ENCODE peak calls at places on chromosomes 6 and 20, in five cellular contexts. Q is neural crest cell, J is SW 1271, I is NB4, H is mucosa of descending colon. X is an unnamed sample.
A peak's percentile ranks its signal among the peaks of the same experiment; 100 is the strongest.

GRCh38 chr6:35590622-35591066 is 77.9 kb upstream of the TULP1 start:
- DNase-seq in I (no peak), Q (no peak), J (no peak), H (no peak), X (no peak)

GRCh38 chr6:38673397-38674165 is 29.4 kb downstream of the GLO1 start:
- DNase-seq in H (no peak), I (peak; percentile 57), Q (no peak), J (no peak), X (peak; percentile 83)

GRCh38 chr6:15946701-15947390 is 182.0 kb upstream of the MYLIP start:
- DNase-seq in I (no peak), J (no peak), Q (no peak), H (no peak), X (no peak)

GRCh38 chr6:3943373-3943772 is 94.2 kb downstream of the FAM50B start:
- DNase-seq in Q (no peak), J (no peak), H (no peak), I (no peak), X (no peak)

GRCh38 chr20:12699374-12700228 is 309.2 kb upstream of the SPTLC3 start:
- DNase-seq in H (no peak), I (no peak), Q (no peak), J (no peak), X (no peak)

GRCh38 chr20:41670631-41671030 is 52.5 kb upstream of the CHD6 start:
- DNase-seq in Q (no peak), H (no peak), I (no peak), J (no peak), X (no peak)

GRCh38 chr6:128327890-128328289 is 192.5 kb downstream of the PTPRK start:
- DNase-seq in J (no peak), H (no peak), I (peak; percentile 66), Q (no peak), X (peak; percentile 81)

GRCh38 chr6:136113736-136114173 is 136.4 kb downstream of the MTFR2 start:
- DNase-seq in J (no peak), H (no peak), I (peak; percentile 76), Q (peak; percentile 29), X (peak; percentile 79)

GRCh38 chr6:113672691-113673149 is 184.4 kb upstream of the MARCKS start:
- DNase-seq in Q (no peak), H (no peak), I (peak; percentile 41), J (no peak), X (no peak)

GRCh38 chr6:35216832-35217811 is 3.4 kb downstream of the SCUBE3 start:
- DNase-seq in J (no peak), I (no peak), H (no peak), Q (no peak), X (no peak)

GRCh38 chr20:63567382-63568169 is 6.5 kb downstream of the HELZ2 start:
- DNase-seq in Q (no peak), I (peak; percentile 93), H (peak; percentile 57), J (no peak), X (peak; percentile 86)

GRCh38 chr6:145139451-145139850 is 595.9 kb downstream of the EPM2A start:
- DNase-seq in I (peak; percentile 67), Q (no peak), H (no peak), J (no peak), X (no peak)

GRCh38 chr6:160990847-160991410 is 640 bp upstream of the MAP3K4 start:
- DNase-seq in Q (no peak), H (no peak), J (no peak), I (no peak), X (no peak)

GRCh38 chr6:39785281-39785680 is 6.9 kb upstream of the DAAM2 start:
- DNase-seq in J (no peak), H (no peak), Q (no peak), I (no peak), X (no peak)

GRCh38 chr6:33786736-33787135 is 2.2 kb downstream of the LEMD2 start:
- DNase-seq in Q (no peak), I (no peak), J (no peak), H (no peak), X (no peak)

GRCh38 chr20:41649489-41649888 is 31.3 kb upstream of the CHD6 start:
- DNase-seq in I (no peak), H (no peak), J (no peak), Q (no peak), X (no peak)

GRCh38 chr6:106446983-106447382 is 86.5 kb downstream of the CRYBG1 start:
- DNase-seq in I (no peak), Q (no peak), H (no peak), J (no peak), X (no peak)

GRCh38 chr6:6556162-6556737 is 32.3 kb upstream of the LY86 start:
- DNase-seq in J (no peak), I (peak; percentile 94), H (no peak), Q (no peak), X (no peak)

GRCh38 chr6:145360865-145361264 is 374.5 kb downstream of the EPM2A start:
- DNase-seq in I (no peak), H (no peak), J (no peak), Q (no peak), X (peak; percentile 45)

GRCh38 chr6:160972111-160972510 is 19.5 kb upstream of the MAP3K4 start:
- DNase-seq in I (peak; percentile 11), Q (no peak), J (no peak), H (no peak), X (peak; percentile 27)

GRCh38 chr6:157747395-157747794 is 75.7 kb upstream of the SNX9 start:
- DNase-seq in J (no peak), Q (no peak), H (no peak), I (no peak), X (peak; percentile 52)

GRCh38 chr6:107846262-107846795 is 22.2 kb upstream of the SCML4 start:
- DNase-seq in I (no peak), Q (no peak), H (no peak), J (no peak), X (no peak)

GRCh38 chr6:70633870-70634269 is 33.8 kb upstream of the SMAP1 start:
- DNase-seq in J (no peak), Q (no peak), H (no peak), I (no peak), X (no peak)

GRCh38 chr6:2715737-2716136 is 35.0 kb downstream of the MYLK4 start:
- DNase-seq in H (peak; percentile 51), J (no peak), I (no peak), Q (no peak), X (no peak)

GRCh38 chr20:1255675-1256074 is 10.4 kb upstream of the SNPH start:
- DNase-seq in H (no peak), I (no peak), Q (no peak), J (no peak), X (peak; percentile 77)

X was measured in OCI-M1.